ENCODE peak calls at places on chromosomes 7 and 10, in nine cellular contexts. A is NCI-H2081; Z is NCI-H1092 treated with DMSO at 0.1 percent for 48 hours; O is PC-3; P is kidney epithelial cell; K is A172; B is astrocyte of the spinal cord; D is stimulated activated CD4-positive, alpha-beta T cell treated with anti-CD3 and anti-CD28 coated beads, Interleukin-2, amount 100 ng/mL, for 48 hours; C is D341Med. X is an unnamed sample.

GRCh38 chr10:116120688-116121087 is 152.3 kb downstream of the GFRA1 start:
- DNase-seq in A (no peak), Z (no peak), O (no peak), P (no peak), K (no peak), B (no peak), D (no peak), C (no peak), X (no peak)

GRCh38 chr7:26156454-26157365 is 4.7 kb downstream of the NFE2L3 start:
- DNase-seq in A (no peak), Z (no peak), O (peak), P (peak), K (peak), B (peak), D (peak), C (no peak), X (peak)

GRCh38 chr10:30185916-30186315 is 126.5 kb upstream of the JCAD start:
- DNase-seq in A (no peak), Z (no peak), O (peak), P (peak), K (peak), B (peak), D (no peak), C (no peak), X (peak)

GRCh38 chr7:111605246-111605645 is 43.0 kb upstream of the IMMP2L start:
- DNase-seq in A (peak), Z (no peak), O (no peak), P (no peak), K (no peak), B (no peak), D (no peak), C (no peak), X (no peak)

GRCh38 chr10:75592888-75593643 is 161.6 kb downstream of the LRMDA start:
- DNase-seq in A (peak), Z (no peak), O (no peak), P (no peak), K (no peak), B (no peak), D (no peak), C (no peak), X (no peak)

GRCh38 chr10:18689498-18689897 is 30.3 kb downstream of the ARL5B start:
- DNase-seq in A (no peak), Z (peak), O (peak), P (no peak), K (peak), B (peak), D (no peak), C (no peak), X (peak)

GRCh38 chr7:133916621-133917020 is 210.5 kb upstream of the LRGUK start:
- DNase-seq in A (no peak), Z (no peak), O (no peak), P (no peak), K (no peak), B (no peak), D (no peak), C (no peak), X (no peak)

GRCh38 chr7:96991850-96992623 is 13.3 kb upstream of the DLX6 start:
- DNase-seq in A (no peak), Z (no peak), O (no peak), P (no peak), K (no peak), B (no peak), D (no peak), C (no peak), X (no peak)

GRCh38 chr10:79400567-79401004 is 44.8 kb downstream of the ZCCHC24 start:
- DNase-seq in A (no peak), Z (peak), O (peak), P (no peak), K (no peak), B (no peak), D (peak), C (peak), X (peak)

GRCh38 chr10:128316925-128317324 is 190.7 kb upstream of the MKI67 start:
- DNase-seq in A (no peak), Z (no peak), O (no peak), P (no peak), K (no peak), B (no peak), D (no peak), C (no peak), X (no peak)

GRCh38 chr10:130232361-130233360 is 96.5 kb downstream of the GLRX3 start:
- DNase-seq in A (no peak), Z (no peak), O (no peak), P (no peak), K (no peak), B (no peak), D (no peak), C (no peak), X (no peak)

GRCh38 chr7:78768859-78769258 is 684.6 kb downstream of the MAGI2 start:
- DNase-seq in A (no peak), Z (no peak), O (no peak), P (no peak), K (no peak), B (no peak), D (no peak), C (no peak), X (no peak)

GRCh38 chr10:114908896-114909295 is 29.1 kb upstream of the TRUB1 start:
- DNase-seq in A (no peak), Z (no peak), O (peak), P (no peak), K (peak), B (no peak), D (no peak), C (no peak), X (no peak)

GRCh38 chr10:16853201-16853600 is 36.0 kb upstream of the RSU1 start:
- DNase-seq in A (no peak), Z (peak), O (peak), P (no peak), K (peak), B (peak), D (no peak), C (no peak), X (peak)

GRCh38 chr7:150851497-150852370 is 583 bp upstream of the AOC1 start:
- DNase-seq in A (no peak), Z (no peak), O (no peak), P (no peak), K (no peak), B (no peak), D (no peak), C (no peak), X (no peak)

GRCh38 chr10:21363087-21363752 is 162.3 kb downstream of the SKIDA1 start:
- DNase-seq in A (no peak), Z (no peak), O (peak), P (no peak), K (no peak), B (no peak), D (no peak), C (no peak), X (peak)

GRCh38 chr7:1666779-1667565 is 3.1 kb upstream of the ELFN1 start:
- DNase-seq in A (no peak), Z (no peak), O (no peak), P (no peak), K (no peak), B (no peak), D (no peak), C (peak), X (no peak)

GRCh38 chr10:79350407-79351154 is 3.3 kb downstream of the PPIF start:
- DNase-seq in A (no peak), Z (no peak), O (no peak), P (no peak), K (no peak), B (no peak), D (no peak), C (no peak), X (no peak)

GRCh38 chr7:113796557-113796956 is 122.3 kb downstream of the PPP1R3A start:
- DNase-seq in A (no peak), Z (no peak), O (no peak), P (peak), K (peak), B (peak), D (no peak), C (no peak), X (no peak)

GRCh38 chr7:21086688-21087087 is 300.0 kb upstream of the SP8 start:
- DNase-seq in A (peak), Z (peak), O (peak), P (peak), K (peak), B (no peak), D (no peak), C (no peak), X (peak)

GRCh38 chr7:139676390-139676789 is 101.4 kb downstream of the HIPK2 start:
- DNase-seq in A (no peak), Z (no peak), O (no peak), P (no peak), K (no peak), B (no peak), D (no peak), C (no peak), X (no peak)

GRCh38 chr7:88102686-88103085 is 117.2 kb downstream of the SRI start:
- DNase-seq in A (no peak), Z (no peak), O (no peak), P (no peak), K (no peak), B (no peak), D (no peak), C (no peak), X (no peak)

GRCh38 chr7:134546903-134547737 is 1.8 kb upstream of the AKR1B15 start:
- DNase-seq in A (peak), Z (peak), O (peak), P (no peak), K (peak), B (no peak), D (peak), C (peak), X (peak)

GRCh38 chr10:77383861-77384553 is 253.6 kb downstream of the KCNMA1 start:
- DNase-seq in A (no peak), Z (peak), O (no peak), P (no peak), K (no peak), B (peak), D (no peak), C (no peak), X (no peak)